ENCODE peak calls at places on chromosome 20, in eight cellular contexts. C is tibial nerve, E is A549, K is K562, B is ovary, P is sigmoid colon, J is stomach, L is transverse colon. Q is an unnamed sample.

GRCh38 chr20:54138427-54138826 is 35.4 kb downstream of the CYP24A1 start:
- DNase-seq in C (no peak), E (no peak), K (no peak), B (no peak), P (no peak), J (no peak), L (no peak), Q (no peak)

GRCh38 chr20:15919118-15919517 is 654.1 kb downstream of the KIF16B start:
- DNase-seq in C (no peak), E (no peak), K (no peak), B (no peak), P (no peak), J (no peak), L (no peak), Q (no peak)

GRCh38 chr20:50186151-50186885 is 4.3 kb upstream of the CEBPB start:
- DNase-seq in C (peak; percentile 99), E (peak; percentile 89), K (peak; percentile 73), B (peak; percentile 97), P (peak; percentile 97), J (peak; percentile 99), L (peak; percentile 97), Q (peak; percentile 99)

GRCh38 chr20:31945790-31946189 is 6.1 kb downstream of the PDRG1 start:
- DNase-seq in C (no peak), E (no peak), K (no peak), B (no peak), P (no peak), J (no peak), L (no peak), Q (no peak)

GRCh38 chr20:37598101-37598530 is 70.4 kb upstream of the BLCAP start:
- DNase-seq in C (no peak), E (no peak), K (no peak), B (no peak), P (no peak), J (no peak), L (no peak), Q (no peak)

GRCh38 chr20:5104479-5104878 is 15.3 kb downstream of the PCNA start:
- DNase-seq in C (no peak), E (no peak), K (no peak), B (no peak), P (no peak), J (no peak), L (no peak), Q (no peak)

GRCh38 chr20:32040142-32040953 is 11.7 kb upstream of the HCK start:
- DNase-seq in C (no peak), E (no peak), K (no peak), B (no peak), P (no peak), J (no peak), L (peak; percentile 30), Q (no peak)

GRCh38 chr20:3677733-3678132 is 4.1 kb downstream of the ADAM33 start:
- DNase-seq in C (no peak), E (no peak), K (no peak), B (peak; percentile 89), P (peak; percentile 92), J (no peak), L (peak; percentile 28), Q (no peak)

GRCh38 chr20:24102290-24102689 is 113.7 kb upstream of the GGTLC1 start:
- DNase-seq in C (no peak), E (peak; percentile 63), K (no peak), B (no peak), P (no peak), J (no peak), L (no peak), Q (no peak)

GRCh38 chr20:37193821-37194220 is 14.5 kb upstream of the MROH8 start:
- DNase-seq in C (no peak), E (no peak), K (no peak), B (no peak), P (no peak), J (no peak), L (no peak), Q (no peak)

GRCh38 chr20:16411361-16411760 is 161.9 kb downstream of the KIF16B start:
- DNase-seq in C (no peak), E (no peak), K (peak; percentile 29), B (no peak), P (no peak), J (no peak), L (no peak), Q (no peak)

GRCh38 chr20:17210983-17211382 is 15.9 kb upstream of the PCSK2 start:
- DNase-seq in C (no peak), E (no peak), K (no peak), B (no peak), P (no peak), J (no peak), L (no peak), Q (no peak)

GRCh38 chr20:52972965-52973819 is 1.0 kb downstream of the TSHZ2 start:
- DNase-seq in C (no peak), E (no peak), K (no peak), B (peak; percentile 51), P (peak; percentile 64), J (no peak), L (no peak), Q (no peak)

GRCh38 chr20:10219993-10220750 is 1.5 kb downstream of the SNAP25 start:
- DNase-seq in C (no peak), E (no peak), K (no peak), B (no peak), P (no peak), J (no peak), L (no peak), Q (no peak)

GRCh38 chr20:10219452-10219791 is 792 bp downstream of the SNAP25 start:
- DNase-seq in C (peak; percentile 30), E (peak; percentile 74), K (peak; percentile 57), B (peak; percentile 90), P (peak; percentile 71), J (peak; percentile 69), L (peak; percentile 54), Q (no peak)

GRCh38 chr20:10217517-10218410 is 866 bp upstream of the SNAP25 start:
- DNase-seq in C (no peak), E (peak; percentile 94), K (no peak), B (peak; percentile 87), P (peak; percentile 69), J (no peak), L (peak; percentile 13), Q (no peak)

GRCh38 chr20:10221022-10221421 is 2.4 kb downstream of the SNAP25 start:
- DNase-seq in C (no peak), E (no peak), K (no peak), B (no peak), P (no peak), J (no peak), L (no peak), Q (no peak)

DNA sequence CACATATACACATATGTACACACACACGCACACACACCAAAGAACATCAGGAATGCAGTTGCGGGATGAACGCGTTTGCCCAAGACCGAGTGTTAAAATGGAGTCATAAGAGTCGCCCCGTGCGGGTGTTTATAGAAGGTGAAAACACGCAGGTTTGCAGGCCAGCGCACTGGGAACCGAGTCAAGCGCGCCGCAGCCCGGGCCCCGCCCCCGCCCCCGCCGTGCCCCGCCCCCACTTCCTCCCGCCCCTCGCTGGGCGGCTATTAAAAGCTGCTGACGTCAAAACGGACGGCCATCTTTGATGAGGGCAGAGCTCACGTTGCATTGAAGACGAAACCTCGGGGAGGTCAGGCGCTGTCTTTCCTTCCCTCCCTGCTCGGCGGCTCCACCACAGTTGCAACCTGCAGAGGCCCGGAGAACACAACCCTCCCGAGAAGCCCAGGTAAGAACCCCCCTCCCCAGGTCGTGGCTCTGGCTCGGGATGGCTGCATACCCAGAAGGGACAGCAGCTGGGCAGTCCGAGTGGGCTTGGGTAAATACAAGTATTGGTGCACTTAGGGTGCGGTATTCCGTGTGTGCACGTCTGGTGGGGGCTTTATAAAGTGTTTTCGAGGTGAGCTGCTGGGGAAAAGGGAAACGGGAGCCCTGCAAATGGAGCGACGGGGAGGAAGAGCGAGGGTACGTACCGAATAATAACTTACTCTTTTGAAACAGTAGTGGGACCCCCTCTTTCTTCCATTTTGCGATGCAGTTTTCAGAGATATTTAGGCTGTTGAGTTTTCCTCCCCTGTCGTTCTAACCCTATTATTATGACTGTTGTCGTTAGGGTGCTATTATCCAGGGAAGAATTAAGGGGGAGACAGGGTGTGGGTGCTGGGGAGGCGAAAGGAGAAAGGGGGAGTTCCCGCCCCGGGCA is at the start of gene SNAP25:
- DNase-seq in C (no peak), E (peak; percentile 97), K (peak; percentile 61), B (peak; percentile 88), P (peak; percentile 71), J (peak; percentile 41), L (peak; percentile 22), Q (peak; percentile 60)
- TF ChIP-seq EP300 in C (no peak), E (no peak), K (no peak), B (no peak), P (no peak), J (no peak), L (no peak), Q (no peak)

DNA sequence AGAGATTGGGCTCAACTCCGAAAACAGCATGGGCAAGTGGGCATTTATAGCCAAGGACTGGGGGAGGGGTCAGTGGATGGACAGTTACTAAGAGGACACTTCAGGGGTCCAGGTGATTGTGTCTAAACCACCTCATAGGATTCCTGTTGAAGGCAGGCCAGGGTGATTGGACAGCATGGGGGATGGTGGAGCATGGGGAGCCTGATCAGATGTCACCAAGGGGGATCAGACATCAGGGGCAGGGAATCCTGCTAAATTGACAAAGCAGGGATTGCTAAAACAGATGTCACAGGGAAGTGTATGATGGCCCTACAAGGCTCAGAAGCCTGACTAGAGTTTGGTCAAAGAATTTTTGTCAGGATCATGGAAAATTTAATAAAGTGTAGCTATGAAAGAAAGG is 2.4 kb upstream of the PYGB start:
- DNase-seq in C (no peak), E (no peak), K (no peak), B (no peak), P (no peak), J (no peak), L (no peak), Q (no peak)
- H3K4me1 ChIP-seq in C (peaks cover 28% of the 10 kb centered on the region), E (peaks cover 42% of the 10 kb centered on the region), K (peaks cover 21% of the 10 kb centered on the region), B (peaks cover 5% of the 10 kb centered on the region), P (peaks cover 22% of the 10 kb centered on the region), J (peaks cover 22% of the 10 kb centered on the region), L (peaks cover 27% of the 10 kb centered on the region), Q (peaks cover 38% of the 10 kb centered on the region)

DNA sequence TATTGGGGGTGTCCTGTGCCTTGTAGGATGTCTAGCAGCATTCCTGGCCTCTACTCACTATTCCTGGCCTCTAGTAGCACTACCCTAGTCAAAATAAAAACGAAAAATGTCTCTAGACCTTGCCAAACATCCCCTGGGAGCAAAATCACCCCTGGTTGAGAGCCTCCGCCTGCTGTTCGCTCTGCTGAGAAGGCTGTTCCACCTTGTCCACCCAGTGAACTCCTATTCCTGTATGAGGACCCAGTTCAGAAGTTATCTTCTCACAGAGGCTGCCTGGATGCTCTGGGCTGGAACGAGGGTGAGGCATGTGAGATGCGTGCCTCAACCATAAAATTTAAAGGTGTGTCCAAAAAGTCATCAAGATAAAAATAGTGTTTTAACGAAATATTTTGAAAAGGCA is 101.9 kb downstream of the TOX2 start:
- DNase-seq in C (no peak), E (no peak), K (no peak), B (no peak), P (no peak), J (no peak), L (no peak), Q (no peak)
- TF ChIP-seq EP300 in C (no peak), E (no peak), K (no peak), B (no peak), P (no peak), J (no peak), L (no peak), Q (no peak)

DNA sequence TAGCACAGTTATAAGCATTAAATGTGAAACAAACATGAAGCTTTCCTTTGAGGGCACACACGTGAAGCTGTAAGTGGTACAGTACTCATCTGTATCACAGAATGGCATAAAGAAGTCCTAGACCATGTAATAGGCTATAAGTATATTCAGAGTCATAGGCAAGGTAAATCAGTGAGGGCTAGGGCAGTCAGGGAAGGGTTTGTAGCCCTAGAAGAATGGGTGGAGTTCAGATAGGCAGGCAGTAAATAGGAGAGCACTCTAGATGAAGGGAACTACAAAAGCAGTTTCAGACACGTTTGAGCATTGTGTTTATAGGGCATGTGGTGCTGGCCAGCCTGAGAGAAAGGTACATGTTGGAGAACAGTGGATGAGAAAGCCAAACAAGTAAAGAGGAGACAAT is 9.5 kb downstream of the YWHAB start:
- DNase-seq in C (no peak), E (no peak), K (no peak), B (no peak), P (no peak), J (no peak), L (no peak), Q (no peak)
- H3K4me1 ChIP-seq in C (peaks cover 30% of the 10 kb centered on the region), E (peaks cover 4% of the 10 kb centered on the region), K (no peaks in the 10 kb centered on the region), B (peaks cover 8% of the 10 kb centered on the region), P (peaks cover 56% of the 10 kb centered on the region), J (peaks cover 42% of the 10 kb centered on the region), L (peaks cover 67% of the 10 kb centered on the region), Q (peaks cover 67% of the 10 kb centered on the region)